ENCODE peak calls at places on chromosomes 16 and 17, in four cellular contexts. One of them, this sample, is unnamed. For H3K9me3 and H3K4me1, the result is how much of the 10 kb centered on the place peaks cover.

GRCh38 chr16:1788095-1788707 is 5.3 kb downstream of the IGFALS start:
- DNase-seq in upper lobe of right lung: peak
- DNase-seq in tibial artery: no peak
- DNase-seq in psoas muscle: peak
- DNase-seq in this sample: peak

GRCh38 chr16:63617047-63617989 is 1504.5 kb downstream of the CDH11 start:
- DNase-seq in psoas muscle: no peak
- DNase-seq in tibial artery: no peak
- DNase-seq in upper lobe of right lung: no peak
- DNase-seq in this sample: peak

GRCh38 chr17:78716292-78716691 is 65.8 kb downstream of the CYTH1 start:
- DNase-seq in tibial artery: no peak
- DNase-seq in upper lobe of right lung: no peak
- DNase-seq in psoas muscle: no peak
- DNase-seq in this sample: no peak

GRCh38 chr16:50879873-50880695 is 138.2 kb downstream of the CYLD start:
- DNase-seq in tibial artery: no peak
- DNase-seq in psoas muscle: no peak
- DNase-seq in upper lobe of right lung: no peak
- DNase-seq in this sample: no peak

GRCh38 chr17:55496094-55496881 is 15.0 kb downstream of the SMIM36 start:
- DNase-seq in psoas muscle: no peak
- DNase-seq in upper lobe of right lung: no peak
- DNase-seq in tibial artery: no peak
- DNase-seq in this sample: no peak

GRCh38 chr17:82317394-82318168 is at the start of gene CD7:
- DNase-seq in psoas muscle: no peak
- DNase-seq in tibial artery: no peak
- DNase-seq in upper lobe of right lung: no peak
- DNase-seq in this sample: no peak

GRCh38 chr16:53829186-53829747 is 125.3 kb downstream of the FTO start:
- DNase-seq in upper lobe of right lung: no peak
- DNase-seq in psoas muscle: no peak
- DNase-seq in tibial artery: no peak
- DNase-seq in this sample: no peak

GRCh38 chr17:33118391-33118790 is 126.7 kb downstream of the SPACA3 start:
- DNase-seq in psoas muscle: no peak
- DNase-seq in tibial artery: no peak
- DNase-seq in upper lobe of right lung: no peak
- DNase-seq in this sample: no peak

GRCh38 chr17:55584861-55585260 is 73.6 kb upstream of the SMIM36 start:
- DNase-seq in tibial artery: no peak
- DNase-seq in upper lobe of right lung: no peak
- DNase-seq in psoas muscle: no peak
- DNase-seq in this sample: no peak

GRCh38 chr17:81040791-81041337 is 5.9 kb downstream of the BAIAP2 start:
- DNase-seq in tibial artery: no peak
- DNase-seq in psoas muscle: no peak
- DNase-seq in upper lobe of right lung: no peak
- DNase-seq in this sample: no peak

GRCh38 chr17:74959826-74960738 is 12.5 kb downstream of the HID1 start:
- DNase-seq in upper lobe of right lung: no peak
- DNase-seq in psoas muscle: no peak
- DNase-seq in tibial artery: no peak
- DNase-seq in this sample: no peak

GRCh38 chr17:81237591-81238489 is 1.0 kb downstream of the TEPSIN start:
- DNase-seq in upper lobe of right lung: no peak
- DNase-seq in tibial artery: no peak
- DNase-seq in psoas muscle: no peak
- DNase-seq in this sample: no peak

GRCh38 chr17:52357855-52358254 is 199.3 kb upstream of the CA10 start:
- DNase-seq in tibial artery: no peak
- DNase-seq in psoas muscle: no peak
- DNase-seq in upper lobe of right lung: no peak
- DNase-seq in this sample: no peak
- H3K9me3 ChIP-seq in tibial artery: under half
- H3K9me3 ChIP-seq in psoas muscle: under half
- H3K9me3 ChIP-seq in upper lobe of right lung: under half
- H3K9me3 ChIP-seq in this sample: under half

DNA sequence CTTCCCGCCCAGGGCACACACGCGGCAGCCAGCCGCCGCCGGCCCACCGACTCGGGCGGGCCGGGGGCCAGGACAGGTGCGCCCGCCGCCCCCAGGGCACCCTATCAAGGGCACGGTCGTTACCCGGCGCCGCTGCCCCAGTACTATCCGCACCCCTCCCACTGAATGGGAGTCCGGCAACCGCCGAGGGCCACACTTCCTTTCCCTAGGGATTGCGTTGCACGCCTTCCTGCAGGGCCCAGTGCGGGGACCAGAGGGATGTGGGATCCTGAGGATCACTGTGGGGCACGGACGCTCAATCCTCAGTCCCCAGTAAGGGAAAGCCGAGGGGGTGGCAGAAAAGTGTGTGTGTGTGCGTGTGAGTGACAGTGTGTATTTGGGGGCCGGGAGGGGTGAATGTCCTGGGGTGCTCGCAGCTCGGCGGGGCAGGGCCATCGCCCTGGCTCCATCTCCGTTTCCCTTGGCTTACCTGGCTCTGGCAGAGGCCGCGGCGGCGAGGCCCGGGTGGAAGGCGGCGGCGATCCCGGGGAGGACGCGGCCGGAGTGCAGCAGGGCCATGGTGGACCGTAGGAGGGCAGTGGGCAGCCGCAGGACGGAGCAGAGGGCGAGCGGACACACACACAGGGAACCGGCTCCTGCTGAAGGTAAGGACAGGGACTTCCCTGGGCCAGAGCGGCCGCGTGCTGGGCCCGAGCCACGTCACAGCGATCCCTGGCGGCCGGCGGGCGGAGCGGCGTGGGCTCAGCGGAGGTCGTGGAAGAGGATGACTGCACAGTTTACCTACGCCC is at the start of gene GOT2:
- DNase-seq in upper lobe of right lung: peak
- DNase-seq in tibial artery: peak
- DNase-seq in psoas muscle: peak
- DNase-seq in this sample: peak
- H3K4me1 ChIP-seq in upper lobe of right lung: under half
- H3K4me1 ChIP-seq in tibial artery: under half
- H3K4me1 ChIP-seq in psoas muscle: under half
- H3K4me1 ChIP-seq in this sample: under half

GRCh38 chr16:78740269-78740668 is 640.8 kb downstream of the WWOX start:
- DNase-seq in upper lobe of right lung: no peak
- DNase-seq in psoas muscle: no peak
- DNase-seq in tibial artery: no peak
- DNase-seq in this sample: no peak
- H3K9me3 ChIP-seq in upper lobe of right lung: under half
- H3K9me3 ChIP-seq in psoas muscle: under half
- H3K9me3 ChIP-seq in tibial artery: under half
- H3K9me3 ChIP-seq in this sample: under half

GRCh38 chr17:39199986-39200879 is at the start of gene RPL19:
- DNase-seq in tibial artery: peak
- DNase-seq in upper lobe of right lung: peak
- DNase-seq in psoas muscle: peak
- DNase-seq in this sample: peak
- H3K4me1 ChIP-seq in tibial artery: under half
- H3K4me1 ChIP-seq in upper lobe of right lung: under half
- H3K4me1 ChIP-seq in psoas muscle: under half
- H3K4me1 ChIP-seq in this sample: under half

DNA sequence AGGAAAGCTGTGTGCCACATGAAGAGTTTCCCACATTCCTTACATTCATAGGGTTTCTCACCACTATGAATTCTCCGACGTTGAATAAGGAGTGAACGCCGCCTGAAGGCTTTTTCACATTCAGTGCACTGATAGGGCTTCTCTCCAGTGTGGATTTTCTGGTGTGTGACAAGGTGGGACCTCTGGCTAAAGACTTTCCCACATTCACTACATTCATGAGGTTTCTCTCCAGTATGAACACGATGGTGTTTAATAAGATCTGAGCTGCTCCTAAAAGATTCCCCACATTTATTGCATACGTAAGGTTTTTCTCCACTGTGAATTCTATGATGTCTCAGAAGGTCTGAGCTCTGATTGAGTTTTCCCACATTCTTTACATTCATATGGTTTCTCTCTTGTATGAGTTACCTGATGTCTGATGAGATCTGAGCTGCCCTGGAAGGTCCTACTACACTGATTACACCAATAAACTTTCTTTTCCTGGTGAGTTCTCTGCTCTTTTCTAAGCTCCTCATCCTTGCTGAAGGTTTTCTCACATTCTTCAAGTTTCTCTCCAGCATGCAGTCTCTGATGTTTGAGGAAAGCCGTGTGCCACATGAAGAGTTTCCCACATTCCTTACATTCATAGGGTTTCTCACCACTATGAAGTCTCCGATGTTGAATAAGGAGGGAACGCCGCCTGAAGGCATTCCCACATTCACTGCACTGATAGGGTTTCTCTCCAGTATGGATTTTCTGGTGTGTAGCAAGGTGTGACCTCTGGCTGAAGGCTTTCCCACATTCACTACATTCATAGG is 10.0 kb downstream of the ZNF594 start:
- DNase-seq in tibial artery: no peak
- DNase-seq in upper lobe of right lung: no peak
- DNase-seq in psoas muscle: no peak
- DNase-seq in this sample: no peak
- H3K9me3 ChIP-seq in tibial artery: half or more
- H3K9me3 ChIP-seq in upper lobe of right lung: half or more
- H3K9me3 ChIP-seq in psoas muscle: half or more
- H3K9me3 ChIP-seq in this sample: half or more

GRCh38 chr17:14755002-14755401 is 454.1 kb downstream of the HS3ST3B1 start:
- DNase-seq in upper lobe of right lung: no peak
- DNase-seq in tibial artery: no peak
- DNase-seq in psoas muscle: no peak
- DNase-seq in this sample: no peak

GRCh38 chr17:14752007-14752406 is 451.1 kb downstream of the HS3ST3B1 start:
- DNase-seq in psoas muscle: no peak
- DNase-seq in tibial artery: no peak
- DNase-seq in upper lobe of right lung: no peak
- DNase-seq in this sample: no peak

GRCh38 chr17:14750866-14751265 is 450.0 kb downstream of the HS3ST3B1 start:
- DNase-seq in tibial artery: no peak
- DNase-seq in psoas muscle: no peak
- DNase-seq in upper lobe of right lung: no peak
- DNase-seq in this sample: no peak

GRCh38 chr17:14756469-14756868 is 455.6 kb downstream of the HS3ST3B1 start:
- DNase-seq in upper lobe of right lung: no peak
- DNase-seq in psoas muscle: no peak
- DNase-seq in tibial artery: no peak
- DNase-seq in this sample: no peak

DNA sequence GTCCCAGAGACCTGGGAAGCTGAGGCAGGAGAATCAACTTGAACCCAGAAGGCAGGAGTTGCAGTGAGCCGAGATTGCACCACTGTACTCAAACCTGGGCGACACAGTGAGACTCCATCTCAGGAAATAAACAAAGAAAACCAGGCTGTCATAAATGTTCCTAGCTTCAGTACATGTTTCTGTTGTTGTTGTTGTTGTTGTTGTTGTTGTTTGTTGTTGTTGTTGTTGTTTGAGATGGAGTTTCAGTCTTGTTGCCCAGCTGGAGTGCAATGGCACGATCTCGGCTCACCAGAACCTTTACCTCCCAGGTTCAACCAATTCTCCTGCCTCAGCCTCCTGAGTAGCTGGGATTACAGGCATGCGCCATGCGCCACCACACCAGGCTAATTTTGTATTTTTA is 452.5 kb downstream of the HS3ST3B1 start:
- DNase-seq in upper lobe of right lung: no peak
- DNase-seq in tibial artery: no peak
- DNase-seq in psoas muscle: no peak
- DNase-seq in this sample: no peak
- H3K4me1 ChIP-seq in upper lobe of right lung: under half
- H3K4me1 ChIP-seq in tibial artery: under half
- H3K4me1 ChIP-seq in psoas muscle: under half
- H3K4me1 ChIP-seq in this sample: under half

DNA sequence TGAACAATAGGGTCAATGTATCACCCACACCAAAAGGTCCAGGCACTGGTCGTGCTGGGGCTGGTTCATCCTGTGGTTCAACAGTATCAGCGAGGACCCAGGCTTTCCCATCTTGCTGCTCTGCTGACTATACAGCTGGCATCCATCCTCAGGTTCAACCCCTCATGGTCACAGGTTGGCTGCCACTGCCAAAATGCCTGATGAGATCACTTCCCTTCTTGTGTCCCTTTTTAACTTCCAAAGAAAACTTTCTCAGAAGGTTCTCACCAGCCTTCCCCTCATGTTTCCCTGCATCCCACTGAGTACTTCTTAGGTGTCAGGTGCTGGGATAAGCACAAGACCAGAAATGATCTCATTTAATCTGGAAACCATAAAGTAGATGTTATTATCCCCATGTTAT is 25.7 kb downstream of the CLEC16A start:
- DNase-seq in upper lobe of right lung: no peak
- DNase-seq in psoas muscle: no peak
- DNase-seq in tibial artery: peak
- DNase-seq in this sample: no peak
- H3K9me3 ChIP-seq in upper lobe of right lung: under half
- H3K9me3 ChIP-seq in psoas muscle: under half
- H3K9me3 ChIP-seq in tibial artery: under half
- H3K9me3 ChIP-seq in this sample: under half

GRCh38 chr17:57406131-57406980 is 150.0 kb downstream of the MSI2 start:
- DNase-seq in tibial artery: no peak
- DNase-seq in upper lobe of right lung: no peak
- DNase-seq in psoas muscle: no peak
- DNase-seq in this sample: no peak

GRCh38 chr17:57410169-57410568 is 153.8 kb downstream of the MSI2 start:
- DNase-seq in tibial artery: no peak
- DNase-seq in upper lobe of right lung: no peak
- DNase-seq in psoas muscle: no peak
- DNase-seq in this sample: no peak

GRCh38 chr17:57406981-57407286 is 150.6 kb downstream of the MSI2 start:
- DNase-seq in psoas muscle: no peak
- DNase-seq in tibial artery: no peak
- DNase-seq in upper lobe of right lung: no peak
- DNase-seq in this sample: no peak

GRCh38 chr17:57407287-57408063 is 151.2 kb downstream of the MSI2 start:
- DNase-seq in upper lobe of right lung: no peak
- DNase-seq in tibial artery: no peak
- DNase-seq in psoas muscle: no peak
- DNase-seq in this sample: no peak

DNA sequence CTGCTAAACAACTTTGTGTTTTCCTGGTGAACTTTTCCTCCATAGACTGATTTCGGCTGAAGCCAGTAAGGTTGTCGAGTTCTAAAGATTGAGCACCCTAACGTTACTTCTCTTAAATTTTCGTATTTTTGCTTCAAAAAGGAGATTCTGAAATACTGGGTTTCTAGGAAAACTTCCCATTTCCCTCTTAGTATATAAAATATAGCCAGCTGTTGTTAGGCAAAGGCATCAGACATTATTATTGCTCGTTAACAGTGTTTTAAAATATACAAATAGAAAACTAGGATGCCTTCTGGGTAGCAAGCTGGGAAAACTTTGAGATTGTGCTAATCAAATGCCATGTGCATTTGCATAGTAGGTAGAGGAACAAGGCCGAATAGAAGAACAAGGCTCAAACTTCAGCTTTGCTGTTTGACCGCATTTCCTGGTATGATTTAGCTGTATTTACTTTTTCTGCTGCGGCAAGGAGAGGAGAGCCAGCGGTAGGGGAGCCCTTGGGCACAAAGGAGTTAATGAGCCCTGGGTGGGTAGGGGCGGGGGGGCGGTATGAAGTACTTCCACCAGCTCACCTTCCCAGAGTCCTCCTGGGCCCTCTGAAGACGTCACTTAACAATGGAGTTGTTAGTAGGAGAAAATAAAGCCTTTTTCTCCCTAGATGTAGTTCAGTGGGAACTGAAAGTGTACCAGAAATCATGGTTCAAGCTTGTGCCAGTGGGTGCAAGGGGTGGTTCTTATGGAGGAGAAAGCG is 151.9 kb downstream of the MSI2 start:
- DNase-seq in tibial artery: no peak
- DNase-seq in psoas muscle: no peak
- DNase-seq in upper lobe of right lung: no peak
- DNase-seq in this sample: no peak
- H3K4me1 ChIP-seq in tibial artery: under half
- H3K4me1 ChIP-seq in psoas muscle: under half
- H3K4me1 ChIP-seq in upper lobe of right lung: under half
- H3K4me1 ChIP-seq in this sample: under half